ENCODE peak calls at places on chromosomes 4 and X, in six cellular contexts. A is astrocyte of the cerebellum, U is sigmoid colon, B is IMR-90, P is cardiac muscle cell, M is HFF-Myc. V is an unnamed sample.
A peak's percentile ranks its signal among the peaks of the same experiment; 100 is the strongest.

GRCh38 chrX:70166601-70167590 is 10.4 kb upstream of the DGAT2L6 start:
- DNase-seq in A (peak; percentile 37), U (no peak), B (peak; percentile 83), P (peak; percentile 67), M (peak; percentile 12), V (peak; percentile 51)

GRCh38 chrX:130082244-130083106 is 27.8 kb downstream of the ELF4 start:
- DNase-seq in A (no peak), U (peak; percentile 72), B (no peak), P (peak; percentile 9), M (no peak), V (no peak)

GRCh38 chr4:88018471-88018870 is 11.0 kb downstream of the PKD2 start:
- DNase-seq in A (no peak), U (peak; percentile 89), B (peak; percentile 52), P (peak; percentile 87), M (no peak), V (no peak)

GRCh38 chr4:87174672-87175071 is 45.7 kb downstream of the KLHL8 start:
- DNase-seq in A (no peak), U (no peak), B (no peak), P (no peak), M (no peak), V (no peak)

GRCh38 chr4:102734591-102735385 is 26.0 kb downstream of the MANBA start:
- DNase-seq in A (no peak), U (no peak), B (peak; percentile 84), P (no peak), M (no peak), V (no peak)

GRCh38 chr4:128796934-128797333 is 12.6 kb upstream of the JADE1 start:
- DNase-seq in A (no peak), U (no peak), B (no peak), P (no peak), M (no peak), V (no peak)

GRCh38 chrX:69150294-69150960 is 14.8 kb downstream of the PJA1 start:
- DNase-seq in A (no peak), U (no peak), B (no peak), P (no peak), M (no peak), V (no peak)

GRCh38 chrX:124275167-124275894 is 57.1 kb upstream of the TEX13D start:
- DNase-seq in A (no peak), U (no peak), B (no peak), P (no peak), M (no peak), V (no peak)

GRCh38 chrX:131725001-131725654 is 181.3 kb downstream of the OR13H1 start:
- DNase-seq in A (no peak), U (no peak), B (no peak), P (no peak), M (no peak), V (no peak)

GRCh38 chr4:52843958-52844357 is 18.2 kb upstream of the RASL11B start:
- DNase-seq in A (no peak), U (no peak), B (no peak), P (no peak), M (no peak), V (no peak)

GRCh38 chr4:7150083-7150635 is 42.2 kb upstream of the SORCS2 start:
- DNase-seq in A (peak; percentile 20), U (no peak), B (no peak), P (no peak), M (no peak), V (no peak)

GRCh38 chr4:76589402-76589801 is 154.4 kb downstream of the SHROOM3 start:
- DNase-seq in A (no peak), U (no peak), B (peak; percentile 57), P (peak; percentile 58), M (no peak), V (peak; percentile 76)

GRCh38 chr4:76590847-76591281 is 155.8 kb downstream of the SHROOM3 start:
- DNase-seq in A (no peak), U (no peak), B (peak; percentile 58), P (peak; percentile 27), M (no peak), V (no peak)

GRCh38 chr4:76588268-76588667 is 153.2 kb downstream of the SHROOM3 start:
- DNase-seq in A (no peak), U (no peak), B (no peak), P (no peak), M (no peak), V (no peak)

GRCh38 chr4:76591992-76592391 is 157.0 kb downstream of the SHROOM3 start:
- DNase-seq in A (no peak), U (no peak), B (no peak), P (no peak), M (no peak), V (no peak)

DNA sequence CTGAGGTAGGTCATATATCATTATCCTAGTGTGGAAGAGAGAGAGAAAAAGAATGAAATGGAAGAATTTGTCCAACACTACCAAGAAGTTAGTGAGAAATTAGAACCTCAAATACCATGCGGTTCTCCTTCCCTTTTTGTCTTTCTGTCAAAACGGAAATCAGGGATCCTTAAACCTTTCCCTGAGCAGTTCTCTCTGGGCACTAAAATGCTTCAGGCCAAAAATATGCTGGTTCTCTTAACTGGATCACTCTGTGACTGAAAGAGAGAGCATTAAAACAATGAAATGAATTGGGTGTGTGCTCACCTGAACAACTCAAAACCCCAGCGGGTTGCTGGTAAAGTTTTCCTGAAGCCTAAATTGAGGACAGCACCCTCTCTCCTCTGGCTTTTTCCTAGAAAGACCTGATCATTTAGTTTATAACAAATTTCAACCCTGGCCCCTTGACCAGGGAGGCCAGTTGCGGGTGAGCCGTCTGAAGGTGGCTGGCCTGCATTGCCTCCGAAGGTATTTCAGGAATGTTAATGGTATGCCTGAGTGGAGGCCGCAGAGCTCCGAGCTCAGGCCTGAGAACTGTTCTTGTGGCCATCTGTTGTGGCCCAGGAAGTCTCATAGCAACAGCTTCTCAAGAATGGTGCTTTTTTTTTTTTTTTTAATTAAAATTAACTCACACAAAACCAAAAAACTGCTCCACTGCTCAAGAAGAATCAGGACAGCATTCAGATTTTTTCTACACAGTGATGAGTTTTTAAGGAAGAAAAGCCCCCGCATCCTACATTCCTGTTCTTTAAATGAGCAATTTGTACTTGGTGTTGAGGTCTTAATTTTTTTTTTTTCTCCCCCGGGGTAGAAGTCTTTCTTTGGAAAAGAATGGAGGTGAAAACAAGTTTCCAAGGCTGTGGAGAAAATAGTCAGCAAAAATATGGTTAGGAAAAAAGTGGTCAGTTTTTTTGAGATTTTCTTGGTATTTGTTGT is 155.1 kb downstream of the SHROOM3 start:
- DNase-seq in A (peak; percentile 94), U (no peak), B (peak; percentile 92), P (peak; percentile 96), M (peak; percentile 81), V (peak; percentile 86)
- TF ChIP-seq CTCF in A (no peak), U (no peak), B (no peak), P (no peak), M (no peak), V (no peak)

GRCh38 chr4:27760176-27760575 is 899.5 kb downstream of the STIM2 start:
- DNase-seq in A (no peak), U (no peak), B (no peak), P (no peak), M (no peak), V (no peak)
- H3K4me3 ChIP-seq in A (no peak overlapping the region), U (no peak overlapping the region), B (no peak overlapping the region), P (no peak overlapping the region), M (no peak overlapping the region), V (no peak overlapping the region)

DNA sequence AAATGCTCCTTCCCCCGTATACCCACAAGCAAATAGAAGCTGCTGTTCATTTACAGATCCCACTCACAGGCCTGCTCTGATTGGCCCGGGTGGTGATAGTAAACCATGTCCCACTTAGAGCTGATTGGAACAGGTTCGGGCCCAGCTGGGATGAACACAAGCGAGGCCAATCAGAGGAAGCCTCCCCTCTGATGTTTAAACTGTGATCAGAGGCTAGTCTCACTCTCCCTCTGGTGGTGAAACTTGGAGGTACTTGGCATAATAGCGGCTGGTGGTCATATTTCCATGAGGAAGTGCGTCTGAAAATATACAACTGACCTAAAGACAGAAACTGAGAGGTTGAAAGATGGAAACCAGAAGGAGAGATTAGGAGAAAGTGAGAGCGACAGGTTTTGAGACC is 51.5 kb upstream of the TRPC3 start:
- DNase-seq in A (no peak), U (no peak), B (no peak), P (peak; percentile 36), M (no peak), V (no peak)
- TF ChIP-seq CTCF in A (peak; percentile 31), U (no peak), B (peak; percentile 18), P (peak; percentile 41), M (peak; percentile 48), V (peak; percentile 30)

DNA sequence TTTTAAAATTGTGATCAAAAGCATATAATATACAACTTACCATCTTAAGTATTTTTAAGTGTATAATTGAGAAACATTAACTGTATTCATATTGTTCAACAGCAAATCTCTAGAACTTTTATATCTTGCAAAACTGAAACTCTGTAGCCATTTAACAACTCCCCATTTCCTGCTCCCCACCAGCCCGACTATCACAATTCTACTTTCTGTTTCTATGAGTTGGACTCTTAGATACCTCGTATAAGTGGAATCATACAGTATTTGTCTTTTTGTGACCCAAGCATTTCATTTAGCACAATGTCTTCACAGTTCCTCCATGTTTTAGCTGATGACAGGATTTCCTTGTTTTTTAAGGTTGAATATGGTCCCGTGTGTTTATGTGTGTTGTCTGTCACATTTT is 106.0 kb downstream of the LRBA start:
- DNase-seq in A (no peak), U (no peak), B (no peak), P (no peak), M (no peak), V (no peak)
- H3K4me3 ChIP-seq in A (no peak overlapping the region), U (no peak overlapping the region), B (no peak overlapping the region), P (no peak overlapping the region), M (no peak overlapping the region), V (no peak overlapping the region)

GRCh38 chr4:61985426-61985825 is 785.3 kb downstream of the ADGRL3 start:
- DNase-seq in A (no peak), U (no peak), B (no peak), P (no peak), M (no peak), V (no peak)

GRCh38 chr4:61984260-61984909 is 784.3 kb downstream of the ADGRL3 start:
- DNase-seq in A (no peak), U (no peak), B (no peak), P (no peak), M (no peak), V (no peak)
- TF ChIP-seq CTCF in A (no peak), U (no peak), B (no peak), P (no peak), M (no peak), V (no peak)

GRCh38 chrX:24692305-24692704 is 1.4 kb upstream of the POLA1 start:
- DNase-seq in A (no peak), U (no peak), B (no peak), P (no peak), M (no peak), V (no peak)
- H3K4me3 ChIP-seq in A (no peak overlapping the region), U (no peak overlapping the region), B (no peak overlapping the region), P (no peak overlapping the region), M (no peak overlapping the region), V (no peak overlapping the region)

GRCh38 chrX:40471965-40472648 is 108.7 kb upstream of the ATP6AP2 start:
- DNase-seq in A (peak; percentile 43), U (peak; percentile 68), B (peak; percentile 84), P (peak; percentile 86), M (peak; percentile 74), V (peak; percentile 49)
- TF ChIP-seq CTCF in A (no peak), U (no peak), B (no peak), P (no peak), M (no peak), V (no peak)

GRCh38 chrX:139929876-139930275 is 3.0 kb downstream of the ATP11C start:
- DNase-seq in A (no peak), U (no peak), B (no peak), P (no peak), M (no peak), V (no peak)
- H3K4me3 ChIP-seq in A (no peak overlapping the region), U (no peak overlapping the region), B (no peak overlapping the region), P (no peak overlapping the region), M (peak overlapping the region; percentile 63), V (peak overlapping the region; percentile 36)

V was measured in AG04449.